ENCODE peak calls at places on chromosomes 1 and 21, in six cellular contexts. B, J, T, P, V and E are unnamed samples.
A peak's percentile ranks its signal among the peaks of the same experiment; 100 is the strongest.

GRCh38 chr21:36065497-36066036 is 4.3 kb upstream of the CBR1 start:
- DNase-seq in V (no peak), B (no peak), P (peak; percentile 84), J (peak; percentile 24), T (peak; percentile 76), E (no peak)

GRCh38 chr1:117611894-117612481 is 6.1 kb downstream of the TENT5C start:
- DNase-seq in J (no peak), T (no peak), V (no peak), P (no peak), B (no peak), E (no peak)

GRCh38 chr1:214475746-214476145 is 75.7 kb downstream of the PTPN14 start:
- DNase-seq in B (no peak), P (peak; percentile 27), J (no peak), T (no peak), V (no peak), E (no peak)

GRCh38 chr1:12112711-12113161 is 49.6 kb downstream of the TNFRSF8 start:
- DNase-seq in P (peak; percentile 58), B (no peak), V (no peak), T (peak; percentile 64), J (no peak), E (no peak)

GRCh38 chr1:175169305-175170018 is 23.1 kb downstream of the KIAA0040 start:
- DNase-seq in J (no peak), T (no peak), P (peak; percentile 68), V (no peak), B (no peak), E (no peak)

GRCh38 chr1:113538225-113538624 is 147.9 kb downstream of the MAGI3 start:
- DNase-seq in B (no peak), T (no peak), V (no peak), P (no peak), J (no peak), E (no peak)

GRCh38 chr1:117821782-117822447 is 107.5 kb downstream of the GDAP2 start:
- DNase-seq in B (no peak), P (peak; percentile 97), J (no peak), V (no peak), T (peak; percentile 97), E (no peak)

GRCh38 chr1:160489513-160490261 is 33.4 kb downstream of the SLAMF6 start:
- DNase-seq in T (no peak), P (no peak), J (no peak), B (no peak), V (no peak), E (no peak)

GRCh38 chr1:231927431-231927830 is 300.8 kb downstream of the DISC1 start:
- DNase-seq in P (no peak), J (no peak), T (no peak), B (no peak), V (no peak), E (no peak)

GRCh38 chr1:166379447-166379846 is 212.6 kb upstream of the FAM78B start:
- DNase-seq in B (no peak), V (peak; percentile 10), T (no peak), P (no peak), J (no peak), E (no peak)

GRCh38 chr1:228517655-228518054 is 30.5 kb downstream of the RNF187 start:
- DNase-seq in V (no peak), J (no peak), P (no peak), T (no peak), B (no peak), E (no peak)

GRCh38 chr1:159122005-159122621 is 45.5 kb upstream of the AIM2 start:
- DNase-seq in P (peak; percentile 76), B (peak; percentile 43), V (no peak), J (no peak), T (peak; percentile 83), E (no peak)

GRCh38 chr1:22494144-22494543 is 42.5 kb downstream of the ZBTB40 start:
- DNase-seq in B (no peak), V (no peak), T (no peak), J (no peak), P (no peak), E (no peak)

GRCh38 chr1:5099558-5099957 is 445.1 kb downstream of the AJAP1 start:
- DNase-seq in T (no peak), B (no peak), V (no peak), J (no peak), P (no peak), E (no peak)

GRCh38 chr1:44305962-44306422 is 49.1 kb downstream of the ERI3 start:
- DNase-seq in T (no peak), J (peak; percentile 70), B (no peak), P (no peak), V (no peak), E (no peak)

GRCh38 chr1:20291621-20292020 is 946 bp downstream of the VWA5B1 start:
- DNase-seq in T (no peak), B (no peak), J (no peak), P (no peak), V (no peak), E (no peak)

GRCh38 chr1:13751985-13752384 is 52.0 kb downstream of the PRDM2 start:
- DNase-seq in B (no peak), P (no peak), T (no peak), V (no peak), J (no peak), E (no peak)

GRCh38 chr1:119590377-119590776 is 57.7 kb downstream of the ZNF697 start:
- DNase-seq in B (no peak), J (no peak), T (no peak), P (no peak), V (no peak), E (no peak)

GRCh38 chr21:36654341-36654740 is 44.6 kb upstream of the SIM2 start:
- DNase-seq in V (no peak), P (no peak), B (no peak), T (no peak), J (no peak), E (no peak)

GRCh38 chr1:151472852-151473731 is 13.8 kb upstream of the POGZ start:
- DNase-seq in V (peak; percentile 48), P (peak; percentile 66), T (peak; percentile 55), J (no peak), B (peak; percentile 68), E (peak; percentile 20)

GRCh38 chr1:31111290-31111951 is 45.9 kb upstream of the PUM1 start:
- DNase-seq in V (peak; percentile 57), J (no peak), B (no peak), P (peak; percentile 83), T (peak; percentile 83), E (no peak)

GRCh38 chr1:202016022-202016624 is 5.7 kb downstream of the ELF3 start:
- DNase-seq in J (no peak), P (no peak), V (no peak), T (peak; percentile 64), B (no peak), E (no peak)

GRCh38 chr1:180586671-180587155 is 27.9 kb downstream of the OVAAL start:
- DNase-seq in V (no peak), T (peak; percentile 85), J (no peak), B (no peak), P (peak; percentile 90), E (no peak)

GRCh38 chr21:29258626-29259335 is 39.9 kb upstream of the BACH1 start:
- DNase-seq in V (no peak), J (no peak), P (peak; percentile 83), B (no peak), T (peak; percentile 88), E (no peak)

GRCh38 chr1:46735708-46736324 is 16.9 kb upstream of the EFCAB14 start:
- DNase-seq in V (no peak), J (peak; percentile 54), B (peak; percentile 49), P (peak; percentile 74), T (peak; percentile 61), E (peak; percentile 28)

GRCh38 chr1:8311068-8311718 is 6.7 kb upstream of the SLC45A1 start:
- DNase-seq in V (no peak), P (no peak), T (no peak), B (no peak), J (no peak), E (no peak)

GRCh38 chr1:228983661-228984060 is 248.4 kb downstream of the RHOU start:
- DNase-seq in P (no peak), J (no peak), T (no peak), B (no peak), V (no peak), E (no peak)